ENCODE peak calls at places on chromosomes 6 and 20, in nine cellular contexts. H is right lobe of liver, G is sigmoid colon, S is testis, X is prostate gland, V is ovary, W is A549, A is tibial nerve, J is uterus. Z is an unnamed sample.

GRCh38 chr20:4229415-4229814 is 214.1 kb upstream of the RNF24 start:
- DNase-seq in H (no peak), A (no peak), J (no peak), G (no peak), W (no peak), X (no peak), V (no peak), S (no peak), Z (no peak)

GRCh38 chr6:41693281-41693838 is 42.0 kb downstream of the TFEB start:
- DNase-seq in X (no peak), H (no peak), G (no peak), W (no peak), A (no peak), S (no peak), J (no peak), V (no peak), Z (peak)

GRCh38 chr6:134466751-134467525 is 149.0 kb upstream of the SGK1 start:
- DNase-seq in W (peak), G (no peak), A (no peak), X (no peak), H (no peak), V (no peak), J (no peak), S (no peak), Z (no peak)

GRCh38 chr6:11535801-11536230 is 1.7 kb upstream of the TMEM170B start:
- DNase-seq in J (no peak), G (no peak), S (no peak), V (peak), W (no peak), H (no peak), A (no peak), X (no peak), Z (peak)

GRCh38 chr6:81838031-81838430 is 85.5 kb upstream of the TENT5A start:
- DNase-seq in H (no peak), J (no peak), G (no peak), A (no peak), S (no peak), V (no peak), X (no peak), W (peak), Z (no peak)

GRCh38 chr6:34142046-34142445 is 3.8 kb downstream of the GRM4 start:
- DNase-seq in H (no peak), V (no peak), X (no peak), S (no peak), G (no peak), W (no peak), A (no peak), J (no peak), Z (no peak)

GRCh38 chr20:46255440-46256104 is 52.7 kb downstream of the CDH22 start:
- DNase-seq in V (peak), A (peak), S (peak), X (peak), H (peak), G (peak), W (peak), J (peak), Z (peak)

GRCh38 chr6:52992980-52993379 is 2.1 kb downstream of the GSTA4 start:
- DNase-seq in W (no peak), X (no peak), J (no peak), A (no peak), H (no peak), V (no peak), S (no peak), G (no peak), Z (no peak)

GRCh38 chr6:91781946-91782345 is 1195.1 kb upstream of the MAP3K7 start:
- DNase-seq in H (no peak), W (no peak), V (no peak), A (no peak), J (no peak), G (no peak), X (no peak), S (no peak), Z (no peak)

GRCh38 chr20:62446398-62446985 is 19.2 kb upstream of the RBBP8NL start:
- DNase-seq in H (no peak), X (no peak), A (no peak), W (no peak), J (no peak), V (no peak), S (no peak), G (no peak), Z (no peak)

GRCh38 chr6:166162599-166163342 is 4.9 kb downstream of the TBXT start:
- DNase-seq in X (no peak), G (peak), W (no peak), S (no peak), V (no peak), J (no peak), A (no peak), H (no peak), Z (no peak)

GRCh38 chr6:16683524-16684194 is 77.6 kb downstream of the ATXN1 start:
- DNase-seq in J (peak), X (peak), W (peak), A (peak), S (no peak), H (peak), V (no peak), G (peak), Z (no peak)

GRCh38 chr6:13526718-13527668 is 39.6 kb upstream of the GFOD1 start:
- DNase-seq in W (no peak), J (peak), X (no peak), S (no peak), V (no peak), H (no peak), G (peak), A (no peak), Z (no peak)

GRCh38 chr20:59749293-59749680 is 144.9 kb downstream of the PHACTR3 start:
- DNase-seq in S (no peak), V (no peak), X (no peak), W (no peak), J (no peak), H (no peak), A (no peak), G (no peak), Z (no peak)

GRCh38 chr6:78799682-78800081 is 67.7 kb upstream of the IRAK1BP1 start:
- DNase-seq in V (no peak), A (no peak), G (no peak), X (no peak), H (no peak), J (no peak), S (no peak), W (no peak), Z (no peak)

GRCh38 chr6:168598251-168599117 is 157.5 kb downstream of the SMOC2 start:
- DNase-seq in S (peak), H (no peak), G (peak), X (no peak), V (no peak), J (peak), W (no peak), A (no peak), Z (no peak)

GRCh38 chr6:143097224-143097795 is 36.6 kb downstream of the AIG1 start:
- DNase-seq in V (no peak), A (no peak), H (no peak), W (no peak), G (no peak), X (no peak), J (no peak), S (no peak), Z (no peak)

GRCh38 chr6:67221226-67221625 is 1413.9 kb upstream of the ADGRB3 start:
- DNase-seq in J (no peak), S (no peak), X (no peak), A (no peak), G (no peak), H (no peak), V (no peak), W (no peak), Z (no peak)

GRCh38 chr20:35866446-35867202 is 87.7 kb downstream of the SCAND1 start:
- DNase-seq in V (no peak), A (no peak), X (no peak), H (no peak), S (no peak), J (no peak), W (no peak), G (no peak), Z (no peak)

GRCh38 chr6:46867411-46867810 is 54.3 kb downstream of the ADGRF5 start:
- DNase-seq in S (no peak), J (no peak), V (no peak), W (no peak), H (no peak), A (no peak), G (no peak), X (no peak), Z (no peak)

GRCh38 chr6:19668710-19669109 is 168.5 kb upstream of the ID4 start:
- DNase-seq in V (no peak), H (no peak), X (no peak), G (no peak), A (no peak), W (no peak), J (no peak), S (no peak), Z (no peak)

GRCh38 chr6:146689806-146690205 is 91.0 kb downstream of the ADGB start:
- DNase-seq in V (no peak), J (no peak), X (no peak), W (no peak), G (no peak), S (no peak), H (no peak), A (no peak), Z (no peak)

GRCh38 chr6:157688275-157688959 is 134.6 kb upstream of the SNX9 start:
- DNase-seq in W (no peak), J (no peak), G (peak), S (no peak), A (no peak), X (no peak), H (no peak), V (no peak), Z (no peak)

GRCh38 chr6:26194774-26195375 is 107.6 kb downstream of the HFE start:
- DNase-seq in J (no peak), A (no peak), W (no peak), S (no peak), G (no peak), V (no peak), X (no peak), H (no peak), Z (no peak)

GRCh38 chr6:26193467-26194328 is 106.5 kb downstream of the HFE start:
- DNase-seq in G (no peak), H (no peak), J (no peak), X (no peak), S (no peak), V (no peak), W (no peak), A (no peak), Z (no peak)

GRCh38 chr6:26195376-26195923 is 108.2 kb downstream of the HFE start:
- DNase-seq in X (peak), V (peak), G (peak), H (peak), A (peak), J (peak), W (peak), S (peak), Z (peak)

GRCh38 chr6:26195924-26196845 is 109.0 kb downstream of the HFE start:
- DNase-seq in V (peak), G (no peak), H (no peak), S (no peak), J (no peak), A (no peak), X (no peak), W (no peak), Z (no peak)

DNA sequence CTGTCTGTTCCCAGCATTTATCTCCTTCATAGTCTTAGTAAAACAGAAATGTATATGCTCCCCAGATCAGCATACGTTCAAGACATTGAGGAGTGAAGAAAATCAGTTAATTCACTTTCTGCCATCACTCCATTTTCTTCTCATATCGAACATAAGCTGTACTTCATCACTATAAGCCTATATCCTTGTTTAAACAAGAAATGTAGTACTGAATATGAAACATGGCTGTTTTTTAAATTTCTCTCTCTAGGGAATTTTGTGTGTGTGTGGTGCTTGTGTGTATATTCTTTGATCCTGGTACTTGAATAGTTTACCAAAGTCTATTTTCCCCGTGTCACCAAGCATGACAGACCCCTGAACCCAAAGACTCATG is 107.1 kb downstream of the HFE start:
- DNase-seq in G (no peak), J (no peak), S (no peak), A (no peak), V (no peak), H (no peak), X (no peak), W (no peak), Z (no peak)
- H3K27ac ChIP-seq in G (peak), J (peak), S (peak), A (peak), V (peak), H (peak), X (peak), W (peak), Z (no peak)

GRCh38 chr20:47276251-47276650 is 80.2 kb downstream of the ZMYND8 start:
- DNase-seq in H (no peak), A (no peak), V (peak), S (no peak), G (peak), X (no peak), W (no peak), J (peak), Z (no peak)

GRCh38 chr20:47274449-47275108 is 81.9 kb downstream of the ZMYND8 start:
- DNase-seq in A (peak), W (peak), V (no peak), J (no peak), H (no peak), S (no peak), X (no peak), G (peak), Z (no peak)

GRCh38 chr20:47278907-47279348 is 77.6 kb downstream of the ZMYND8 start:
- DNase-seq in X (no peak), H (no peak), A (no peak), J (no peak), S (no peak), W (peak), V (no peak), G (peak), Z (no peak)

GRCh38 chr20:47275548-47275947 is 81.0 kb downstream of the ZMYND8 start:
- DNase-seq in X (no peak), H (no peak), V (no peak), W (no peak), S (no peak), G (peak), A (no peak), J (no peak), Z (no peak)

DNA sequence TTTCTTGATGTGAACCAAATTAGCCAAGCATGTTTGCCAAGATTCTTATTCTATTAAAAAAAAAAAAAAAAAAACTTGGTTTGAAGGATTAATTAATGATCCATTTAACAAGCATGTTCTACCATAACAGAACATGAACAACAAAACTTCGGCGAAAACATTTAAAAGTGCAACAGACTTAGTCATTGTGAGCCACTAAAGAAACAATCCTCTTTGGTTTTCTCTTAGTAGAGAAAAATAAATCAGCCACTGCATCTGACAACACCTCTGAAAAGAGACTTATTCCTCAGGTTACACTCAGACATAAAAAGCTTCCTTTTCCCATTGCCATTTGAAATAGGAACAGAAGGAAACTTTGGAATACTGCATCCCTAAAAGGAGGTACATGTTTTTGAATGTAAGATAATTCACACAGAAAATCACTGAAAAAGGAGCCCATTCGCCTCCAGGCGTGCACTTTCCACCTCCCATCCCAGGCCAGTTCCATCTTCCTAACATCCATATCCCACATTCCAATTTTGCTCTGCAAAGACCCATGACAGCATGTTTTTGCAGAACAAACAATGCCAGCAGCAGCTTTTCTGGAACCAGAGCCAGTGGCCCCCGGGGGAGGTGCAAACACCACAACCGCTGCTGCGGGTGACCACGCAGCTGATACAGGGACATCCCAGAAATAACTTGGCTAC is 79.5 kb downstream of the ZMYND8 start:
- DNase-seq in S (peak), H (no peak), W (no peak), X (no peak), A (peak), V (peak), G (peak), J (peak), Z (peak)
- TF ChIP-seq POLR2A in S (no peak), H (no peak), W (no peak), X (no peak), A (no peak), V (no peak), G (no peak), J (no peak), Z (no peak)

DNA sequence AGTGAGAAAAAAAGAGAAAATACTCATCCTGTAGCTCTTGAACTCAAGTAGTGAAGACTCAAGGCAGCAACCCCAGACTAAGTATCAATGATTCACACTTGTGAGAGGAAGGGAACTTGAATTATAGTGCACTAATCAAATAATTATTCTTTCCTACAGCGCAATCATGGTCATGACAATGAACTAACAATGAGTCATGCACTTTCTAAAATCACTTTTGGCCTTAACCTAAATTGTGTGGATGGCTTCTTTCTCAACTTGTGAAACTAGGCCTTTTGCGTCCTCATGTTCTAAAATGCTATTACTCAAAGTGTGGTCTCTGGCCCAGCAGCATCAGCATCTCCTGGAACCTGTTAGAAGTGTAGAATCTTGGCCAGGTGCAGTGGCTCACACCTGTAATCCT is 68.6 kb upstream of the NOX3 start:
- DNase-seq in H (no peak), J (no peak), W (peak), G (no peak), S (no peak), X (no peak), A (no peak), V (no peak), Z (no peak)
- H3K27ac ChIP-seq in H (no peak), J (no peak), W (peak), G (no peak), S (no peak), X (no peak), A (no peak), V (no peak), Z (no peak)

GRCh38 chr6:43629104-43629504 is at the start of gene GTPBP2:
- DNase-seq in G (peak), S (peak), V (peak), J (peak), W (peak), A (peak), X (peak), H (peak), Z (peak)

GRCh38 chr6:43630980-43631619 is 2.0 kb upstream of the GTPBP2 start:
- DNase-seq in X (no peak), W (no peak), V (no peak), S (no peak), H (no peak), J (no peak), G (no peak), A (no peak), Z (no peak)

GRCh38 chr6:43627008-43627825 is 1.8 kb downstream of the GTPBP2 start:
- DNase-seq in G (peak), V (no peak), X (peak), W (peak), H (no peak), A (peak), J (peak), S (peak), Z (peak)

GRCh38 chr6:43628392-43629103 is 516 bp downstream of the GTPBP2 start:
- DNase-seq in X (peak), J (peak), S (peak), G (peak), H (peak), W (peak), A (peak), V (peak), Z (peak)

GRCh38 chr6:43629505-43630300 is 639 bp upstream of the GTPBP2 start:
- DNase-seq in G (peak), V (peak), S (peak), H (peak), A (peak), W (peak), X (peak), J (peak), Z (peak)
- TF ChIP-seq POLR2A in G (peak), V (peak), S (no peak), H (peak), A (peak), W (no peak), X (peak), J (peak), Z (no peak)

GRCh38 chr6:101083533-101084172 is 202.5 kb upstream of the ASCC3 start:
- DNase-seq in S (no peak), V (no peak), G (no peak), X (no peak), J (no peak), A (no peak), H (no peak), W (peak), Z (no peak)
- H3K27ac ChIP-seq in S (peak), V (no peak), G (no peak), X (no peak), J (peak), A (no peak), H (no peak), W (peak), Z (no peak)

GRCh38 chr6:7803219-7803618 is 77.3 kb downstream of the BMP6 start:
- DNase-seq in X (no peak), S (no peak), H (no peak), G (no peak), W (no peak), J (no peak), A (no peak), V (no peak), Z (no peak)
- TF ChIP-seq POLR2A in X (no peak), S (no peak), H (no peak), G (no peak), W (no peak), J (no peak), A (no peak), V (no peak), Z (no peak)

Z was measured in stomach.